ENCODE peak calls at places on chromosomes 7 and 10, in five cellular contexts. One of them, this sample, is unnamed.

GRCh38 chr10:15478429-15478828 is 107.3 kb upstream of the FAM171A1 start:
- DNase-seq in tibial nerve: no peak
- DNase-seq in Peyer's patch: no peak
- DNase-seq in progenitor cell of endocrine pancreas: no peak
- DNase-seq in brain microvascular endothelial cell: no peak
- DNase-seq in this sample: no peak

GRCh38 chr7:36010656-36011587 is 142.1 kb upstream of the EEPD1 start:
- DNase-seq in tibial nerve: no peak
- DNase-seq in Peyer's patch: no peak
- DNase-seq in progenitor cell of endocrine pancreas: no peak
- DNase-seq in brain microvascular endothelial cell: no peak
- DNase-seq in this sample: no peak

GRCh38 chr10:69362471-69362954 is 54.2 kb downstream of the TACR2 start:
- DNase-seq in tibial nerve: no peak
- DNase-seq in Peyer's patch: no peak
- DNase-seq in progenitor cell of endocrine pancreas: no peak
- DNase-seq in brain microvascular endothelial cell: peak; percentile 67
- DNase-seq in this sample: no peak

GRCh38 chr7:29194206-29194593 is 375 bp upstream of the CHN2 start:
- DNase-seq in tibial nerve: no peak
- DNase-seq in Peyer's patch: no peak
- DNase-seq in progenitor cell of endocrine pancreas: peak; percentile 18
- DNase-seq in brain microvascular endothelial cell: no peak
- DNase-seq in this sample: no peak

GRCh38 chr10:43595739-43596298 is 10.4 kb upstream of the ZNF485 start:
- DNase-seq in tibial nerve: no peak
- DNase-seq in Peyer's patch: no peak
- DNase-seq in progenitor cell of endocrine pancreas: no peak
- DNase-seq in brain microvascular endothelial cell: no peak
- DNase-seq in this sample: no peak

GRCh38 chr7:22586101-22586805 is 86.3 kb upstream of the STEAP1B start:
- DNase-seq in tibial nerve: no peak
- DNase-seq in Peyer's patch: no peak
- DNase-seq in progenitor cell of endocrine pancreas: no peak
- DNase-seq in brain microvascular endothelial cell: no peak
- DNase-seq in this sample: no peak

GRCh38 chr10:42630537-42631134 is 7.7 kb downstream of the ZNF33B start:
- DNase-seq in tibial nerve: no peak
- DNase-seq in Peyer's patch: no peak
- DNase-seq in progenitor cell of endocrine pancreas: no peak
- DNase-seq in brain microvascular endothelial cell: no peak
- DNase-seq in this sample: no peak

GRCh38 chr7:105596866-105597265 is 15.6 kb upstream of the EFCAB10 start:
- DNase-seq in tibial nerve: no peak
- DNase-seq in Peyer's patch: no peak
- DNase-seq in progenitor cell of endocrine pancreas: no peak
- DNase-seq in brain microvascular endothelial cell: no peak
- DNase-seq in this sample: no peak

GRCh38 chr10:108631332-108631731 is 1292.0 kb downstream of the XPNPEP1 start:
- DNase-seq in tibial nerve: no peak
- DNase-seq in Peyer's patch: peak; percentile 53
- DNase-seq in progenitor cell of endocrine pancreas: no peak
- DNase-seq in brain microvascular endothelial cell: no peak
- DNase-seq in this sample: no peak

GRCh38 chr10:99756158-99756557 is 24.1 kb downstream of the CUTC start:
- DNase-seq in tibial nerve: no peak
- DNase-seq in Peyer's patch: no peak
- DNase-seq in progenitor cell of endocrine pancreas: no peak
- DNase-seq in brain microvascular endothelial cell: no peak
- DNase-seq in this sample: no peak

GRCh38 chr7:127486654-127487053 is 94.1 kb upstream of the ZNF800 start:
- DNase-seq in tibial nerve: no peak
- DNase-seq in Peyer's patch: no peak
- DNase-seq in progenitor cell of endocrine pancreas: no peak
- DNase-seq in brain microvascular endothelial cell: no peak
- DNase-seq in this sample: no peak

GRCh38 chr10:21021843-21022594 is 124.9 kb upstream of the NEBL start:
- DNase-seq in tibial nerve: no peak
- DNase-seq in Peyer's patch: no peak
- DNase-seq in progenitor cell of endocrine pancreas: no peak
- DNase-seq in brain microvascular endothelial cell: no peak
- DNase-seq in this sample: no peak

GRCh38 chr10:11521860-11522259 is 89.6 kb downstream of the USP6NL start:
- DNase-seq in tibial nerve: no peak
- DNase-seq in Peyer's patch: no peak
- DNase-seq in progenitor cell of endocrine pancreas: no peak
- DNase-seq in brain microvascular endothelial cell: no peak
- DNase-seq in this sample: no peak

GRCh38 chr7:151736403-151736909 is 140.5 kb downstream of the PRKAG2 start:
- DNase-seq in tibial nerve: peak; percentile 43
- DNase-seq in Peyer's patch: no peak
- DNase-seq in progenitor cell of endocrine pancreas: no peak
- DNase-seq in brain microvascular endothelial cell: peak; percentile 98
- DNase-seq in this sample: no peak

GRCh38 chr7:6536262-6536770 is 14.9 kb downstream of the GRID2IP start:
- DNase-seq in tibial nerve: no peak
- DNase-seq in Peyer's patch: no peak
- DNase-seq in progenitor cell of endocrine pancreas: no peak
- DNase-seq in brain microvascular endothelial cell: no peak
- DNase-seq in this sample: no peak

GRCh38 chr7:39356531-39356930 is 209.7 kb upstream of the YAE1 start:
- DNase-seq in tibial nerve: no peak
- DNase-seq in Peyer's patch: no peak
- DNase-seq in progenitor cell of endocrine pancreas: no peak
- DNase-seq in brain microvascular endothelial cell: no peak
- DNase-seq in this sample: no peak

GRCh38 chr10:14047431-14047830 is 283.3 kb downstream of the FRMD4A start:
- DNase-seq in tibial nerve: no peak
- DNase-seq in Peyer's patch: no peak
- DNase-seq in progenitor cell of endocrine pancreas: no peak
- DNase-seq in brain microvascular endothelial cell: no peak
- DNase-seq in this sample: no peak

GRCh38 chr7:50671397-50671796 is 106.2 kb upstream of the DDC start:
- DNase-seq in tibial nerve: no peak
- DNase-seq in Peyer's patch: no peak
- DNase-seq in progenitor cell of endocrine pancreas: no peak
- DNase-seq in brain microvascular endothelial cell: no peak
- DNase-seq in this sample: no peak

GRCh38 chr10:26025500-26025899 is 91.5 kb downstream of the MYO3A start:
- DNase-seq in tibial nerve: no peak
- DNase-seq in Peyer's patch: no peak
- DNase-seq in progenitor cell of endocrine pancreas: no peak
- DNase-seq in brain microvascular endothelial cell: no peak
- DNase-seq in this sample: no peak